ENCODE peak calls at places on chromosomes 16 and 17, in five cellular contexts. U, E, N, V and M are unnamed samples.

GRCh38 chr17:17366235-17366634 is 63.1 kb downstream of the NT5M start:
- DNase-seq in U (no peak), E (no peak), N (no peak), V (no peak), M (no peak)

GRCh38 chr16:89805136-89805905 is 11.1 kb downstream of the FANCA start:
- DNase-seq in U (no peak), E (no peak), N (peak; percentile 83), V (peak; percentile 33), M (no peak)

GRCh38 chr16:67719048-67719777 is at the start of gene GFOD2:
- DNase-seq in U (peak; percentile 97), E (peak; percentile 90), N (peak; percentile 92), V (peak; percentile 96), M (peak; percentile 94)

GRCh38 chr17:58913971-58914769 is 158.5 kb downstream of the PPM1E start:
- DNase-seq in U (no peak), E (no peak), N (peak; percentile 51), V (peak; percentile 49), M (no peak)

GRCh38 chr17:56451629-56452028 is 141.9 kb upstream of the NOG start:
- DNase-seq in U (no peak), E (no peak), N (peak; percentile 25), V (no peak), M (no peak)

GRCh38 chr17:2423271-2423670 is 22.4 kb upstream of the MNT start:
- DNase-seq in U (no peak), E (no peak), N (no peak), V (no peak), M (peak; percentile 59)

GRCh38 chr16:69463876-69464275 is 39.5 kb downstream of the CYB5B start:
- DNase-seq in U (no peak), E (no peak), N (no peak), V (peak; percentile 25), M (no peak)

GRCh38 chr16:67661101-67661661 is 421 bp downstream of the PARD6A start:
- DNase-seq in U (no peak), E (peak; percentile 42), N (peak; percentile 52), V (no peak), M (no peak)

GRCh38 chr16:59849716-59850115 is 1115.6 kb upstream of the GOT2 start:
- DNase-seq in U (no peak), E (no peak), N (no peak), V (no peak), M (no peak)

GRCh38 chr16:53515259-53515658 is 12.2 kb upstream of the AKTIP start:
- DNase-seq in U (peak; percentile 18), E (no peak), N (peak; percentile 24), V (peak; percentile 75), M (no peak)

GRCh38 chr17:27294689-27295630 is 1.0 kb downstream of the WSB1 start:
- DNase-seq in U (peak; percentile 81), E (peak; percentile 76), N (peak; percentile 83), V (peak; percentile 95), M (peak; percentile 87)

GRCh38 chr16:75267631-75268264 is 16.3 kb upstream of the BCAR1 start:
- DNase-seq in U (no peak), E (peak; percentile 81), N (peak; percentile 53), V (no peak), M (no peak)

GRCh38 chr17:46771601-46772012 is 46.9 kb downstream of the WNT3 start:
- DNase-seq in U (no peak), E (no peak), N (no peak), V (peak; percentile 32), M (no peak)

GRCh38 chr17:77188084-77189066 is 47.6 kb downstream of the SEC14L1 start:
- DNase-seq in U (no peak), E (no peak), N (no peak), V (no peak), M (no peak)

GRCh38 chr17:1829189-1829578 is 518 bp downstream of the SMYD4 start:
- DNase-seq in U (peak; percentile 33), E (peak; percentile 23), N (no peak), V (peak; percentile 16), M (no peak)

GRCh38 chr16:56073508-56073907 is 117.8 kb upstream of the GNAO1 start:
- DNase-seq in U (no peak), E (no peak), N (no peak), V (no peak), M (no peak)

GRCh38 chr16:8848231-8848938 is 20.4 kb downstream of the CARHSP1 start:
- DNase-seq in U (no peak), E (no peak), N (no peak), V (no peak), M (no peak)

GRCh38 chr17:82974136-82974952 is 105.1 kb upstream of the METRNL start:
- DNase-seq in U (no peak), E (no peak), N (no peak), V (no peak), M (no peak)

GRCh38 chr17:38746004-38746892 is 1.9 kb downstream of the PCGF2 start:
- DNase-seq in U (no peak), E (no peak), N (no peak), V (no peak), M (no peak)

GRCh38 chr16:18932243-18932997 is 6.2 kb upstream of the SMG1 start:
- DNase-seq in U (no peak), E (no peak), N (peak; percentile 43), V (peak; percentile 61), M (peak; percentile 28)

GRCh38 chr17:72075995-72076677 is 44.7 kb upstream of the SOX9 start:
- DNase-seq in U (no peak), E (no peak), N (no peak), V (no peak), M (no peak)

GRCh38 chr17:237406-237955 is 56.0 kb upstream of the DOC2B start:
- DNase-seq in U (no peak), E (no peak), N (no peak), V (no peak), M (no peak)

GRCh38 chr17:28317965-28318758 is 838 bp upstream of the TMEM97 start:
- DNase-seq in U (no peak), E (no peak), N (no peak), V (no peak), M (no peak)

GRCh38 chr17:28318759-28319660 is at the start of gene TMEM97:
- DNase-seq in U (peak; percentile 94), E (peak; percentile 96), N (peak; percentile 97), V (peak; percentile 98), M (peak; percentile 99)

GRCh38 chr17:28317099-28317964 is 1.7 kb upstream of the TMEM97 start:
- DNase-seq in U (no peak), E (no peak), N (no peak), V (no peak), M (no peak)

GRCh38 chr17:28315846-28316705 is 2.9 kb upstream of the TMEM97 start:
- DNase-seq in U (no peak), E (no peak), N (no peak), V (no peak), M (no peak)

GRCh38 chr17:28313841-28314240 is 5.2 kb upstream of the TMEM97 start:
- DNase-seq in U (no peak), E (no peak), N (no peak), V (no peak), M (no peak)
- H3K4me3 ChIP-seq in U (no peak overlapping the region), E (no peak overlapping the region), N (no peak overlapping the region), V (no peak overlapping the region), M (no peak overlapping the region)

DNA sequence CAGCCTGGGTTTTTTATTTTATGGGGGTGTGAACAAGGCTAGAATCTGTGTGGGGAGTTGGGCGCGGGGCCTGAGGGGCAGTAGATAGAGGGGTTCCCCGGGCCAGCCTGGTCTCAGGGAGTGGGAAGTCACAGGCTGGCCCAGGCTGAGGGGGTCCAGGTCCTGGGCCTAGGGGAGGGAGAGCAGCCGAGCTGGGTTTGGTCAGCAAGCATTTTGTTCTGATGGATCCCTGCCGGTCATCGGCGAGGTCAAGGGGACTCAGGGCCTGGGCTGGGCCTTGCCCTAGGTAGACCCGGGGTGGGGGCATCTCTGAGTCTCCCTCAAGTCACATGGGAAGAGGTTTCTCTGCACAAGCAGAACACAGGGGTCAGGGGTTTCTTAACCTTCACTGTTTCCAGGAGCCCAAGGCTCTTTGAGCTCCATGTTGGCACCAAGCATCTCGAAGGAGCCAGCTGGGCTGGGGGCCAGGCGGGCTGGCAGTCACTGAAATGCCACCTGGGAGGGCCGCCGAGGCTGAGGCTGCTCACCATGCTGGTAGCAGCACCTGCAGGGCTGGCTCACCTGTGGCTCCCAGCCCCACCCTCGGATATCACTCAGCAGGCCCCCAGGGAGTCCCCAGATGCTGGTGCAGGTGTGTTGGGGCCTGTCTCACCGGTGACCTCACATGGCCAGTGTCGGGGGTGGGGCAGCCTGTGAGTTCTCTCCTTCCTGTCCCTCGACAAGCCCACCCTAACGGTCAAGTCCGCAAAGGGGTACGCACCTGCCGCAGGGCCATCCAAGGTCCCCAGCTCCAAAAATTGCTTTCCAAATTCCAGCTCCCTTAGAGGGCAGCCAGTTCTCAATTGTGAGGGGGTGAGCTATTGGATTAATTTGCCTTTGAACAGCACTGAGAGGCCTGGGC is 41.0 kb downstream of the SLC7A5 start:
- DNase-seq in U (no peak), E (no peak), N (no peak), V (no peak), M (no peak)
- H3K4me3 ChIP-seq in U (no peak overlapping the region), E (no peak overlapping the region), N (no peak overlapping the region), V (no peak overlapping the region), M (no peak overlapping the region)

GRCh38 chr16:86510465-86511261 is at the start of gene FOXF1:
- DNase-seq in U (no peak), E (no peak), N (peak; percentile 83), V (peak; percentile 41), M (no peak)

GRCh38 chr16:86513471-86514277 is 3.3 kb downstream of the FOXF1 start:
- DNase-seq in U (no peak), E (no peak), N (no peak), V (no peak), M (no peak)

GRCh38 chr16:86512860-86513470 is 2.6 kb downstream of the FOXF1 start:
- DNase-seq in U (no peak), E (no peak), N (peak; percentile 56), V (no peak), M (no peak)

GRCh38 chr16:86511317-86512161 is 1.2 kb downstream of the FOXF1 start:
- DNase-seq in U (no peak), E (no peak), N (peak; percentile 31), V (no peak), M (no peak)

GRCh38 chr16:86512301-86512859 is 2.1 kb downstream of the FOXF1 start:
- DNase-seq in U (no peak), E (no peak), N (peak; percentile 25), V (no peak), M (no peak)
- H3K4me3 ChIP-seq in U (no peak overlapping the region), E (no peak overlapping the region), N (peak overlapping the region; percentile 99), V (peak overlapping the region; percentile 14), M (no peak overlapping the region)

GRCh38 chr16:57628008-57628781 is at the start of gene ADGRG1:
- DNase-seq in U (peak; percentile 92), E (peak; percentile 81), N (peak; percentile 97), V (peak; percentile 96), M (peak; percentile 76)
- H3K4me3 ChIP-seq in U (peak within 1 kb of the TSS; percentile 14), E (peak within 1 kb of the TSS; percentile 61), N (peak within 1 kb of the TSS; percentile 20), V (peak within 1 kb of the TSS; percentile 28), M (peak within 1 kb of the TSS; percentile 26)